ENCODE peak calls at places on chromosomes 12 and 14, in seven cellular contexts. One of them, this sample, is unnamed.

GRCh38 chr14:87994974-87995373 is 2.0 kb upstream of the GALC start:
- DNase-seq in HL-60: no peak
- DNase-seq in H7: no peak
- DNase-seq in PC-9: no peak
- DNase-seq in aorta: no peak
- DNase-seq in activated naive CD4-positive, alpha-beta T cell treated with anti-CD3 and anti-CD28 coated beads, Interleukin-2, amount 50 U/mL, for 72 hours: no peak
- DNase-seq in activated CD8-positive, alpha-beta T cell treated with anti-CD3 and anti-CD28 coated beads for 36 hours: peak
- DNase-seq in this sample: no peak

GRCh38 chr12:106131671-106132070 is 7.1 kb downstream of the NUAK1 start:
- DNase-seq in HL-60: no peak
- DNase-seq in H7: no peak
- DNase-seq in PC-9: no peak
- DNase-seq in aorta: no peak
- DNase-seq in activated naive CD4-positive, alpha-beta T cell treated with anti-CD3 and anti-CD28 coated beads, Interleukin-2, amount 50 U/mL, for 72 hours: no peak
- DNase-seq in activated CD8-positive, alpha-beta T cell treated with anti-CD3 and anti-CD28 coated beads for 36 hours: no peak
- DNase-seq in this sample: no peak

GRCh38 chr14:23076785-23077408 is 18.0 kb downstream of the ACIN1 start:
- DNase-seq in HL-60: no peak
- DNase-seq in H7: peak
- DNase-seq in PC-9: no peak
- DNase-seq in aorta: no peak
- DNase-seq in activated naive CD4-positive, alpha-beta T cell treated with anti-CD3 and anti-CD28 coated beads, Interleukin-2, amount 50 U/mL, for 72 hours: no peak
- DNase-seq in activated CD8-positive, alpha-beta T cell treated with anti-CD3 and anti-CD28 coated beads for 36 hours: peak
- DNase-seq in this sample: no peak

GRCh38 chr12:116490481-116490880 is 68.7 kb upstream of the MAP1LC3B2 start:
- DNase-seq in HL-60: no peak
- DNase-seq in H7: no peak
- DNase-seq in PC-9: peak
- DNase-seq in aorta: no peak
- DNase-seq in activated naive CD4-positive, alpha-beta T cell treated with anti-CD3 and anti-CD28 coated beads, Interleukin-2, amount 50 U/mL, for 72 hours: no peak
- DNase-seq in activated CD8-positive, alpha-beta T cell treated with anti-CD3 and anti-CD28 coated beads for 36 hours: no peak
- DNase-seq in this sample: no peak

GRCh38 chr14:23177181-23177580 is 6.3 kb downstream of the SLC7A8 start:
- DNase-seq in HL-60: no peak
- DNase-seq in H7: no peak
- DNase-seq in PC-9: peak
- DNase-seq in aorta: no peak
- DNase-seq in activated naive CD4-positive, alpha-beta T cell treated with anti-CD3 and anti-CD28 coated beads, Interleukin-2, amount 50 U/mL, for 72 hours: no peak
- DNase-seq in activated CD8-positive, alpha-beta T cell treated with anti-CD3 and anti-CD28 coated beads for 36 hours: no peak
- DNase-seq in this sample: no peak

GRCh38 chr12:12985817-12986408 is 14.2 kb downstream of the HEBP1 start:
- DNase-seq in HL-60: no peak
- DNase-seq in H7: peak
- DNase-seq in PC-9: no peak
- DNase-seq in aorta: no peak
- DNase-seq in activated naive CD4-positive, alpha-beta T cell treated with anti-CD3 and anti-CD28 coated beads, Interleukin-2, amount 50 U/mL, for 72 hours: peak
- DNase-seq in activated CD8-positive, alpha-beta T cell treated with anti-CD3 and anti-CD28 coated beads for 36 hours: peak
- DNase-seq in this sample: peak

GRCh38 chr12:34406228-34406995 is 384.1 kb downstream of the ALG10 start:
- DNase-seq in HL-60: no peak
- DNase-seq in H7: peak
- DNase-seq in PC-9: no peak
- DNase-seq in aorta: peak
- DNase-seq in activated naive CD4-positive, alpha-beta T cell treated with anti-CD3 and anti-CD28 coated beads, Interleukin-2, amount 50 U/mL, for 72 hours: no peak
- DNase-seq in activated CD8-positive, alpha-beta T cell treated with anti-CD3 and anti-CD28 coated beads for 36 hours: no peak
- DNase-seq in this sample: no peak

GRCh38 chr12:77845831-77846230 is 15.1 kb downstream of the NAV3 start:
- DNase-seq in HL-60: no peak
- DNase-seq in H7: no peak
- DNase-seq in PC-9: no peak
- DNase-seq in aorta: no peak
- DNase-seq in activated naive CD4-positive, alpha-beta T cell treated with anti-CD3 and anti-CD28 coated beads, Interleukin-2, amount 50 U/mL, for 72 hours: no peak
- DNase-seq in activated CD8-positive, alpha-beta T cell treated with anti-CD3 and anti-CD28 coated beads for 36 hours: no peak
- DNase-seq in this sample: no peak

GRCh38 chr12:117640511-117640910 is 279.1 kb upstream of the NOS1 start:
- DNase-seq in HL-60: no peak
- DNase-seq in H7: no peak
- DNase-seq in PC-9: no peak
- DNase-seq in aorta: no peak
- DNase-seq in activated naive CD4-positive, alpha-beta T cell treated with anti-CD3 and anti-CD28 coated beads, Interleukin-2, amount 50 U/mL, for 72 hours: no peak
- DNase-seq in activated CD8-positive, alpha-beta T cell treated with anti-CD3 and anti-CD28 coated beads for 36 hours: no peak
- DNase-seq in this sample: no peak

GRCh38 chr14:102923920-102924486 is 1.5 kb downstream of the AMN start:
- DNase-seq in HL-60: no peak
- DNase-seq in H7: no peak
- DNase-seq in PC-9: no peak
- DNase-seq in aorta: peak
- DNase-seq in activated naive CD4-positive, alpha-beta T cell treated with anti-CD3 and anti-CD28 coated beads, Interleukin-2, amount 50 U/mL, for 72 hours: no peak
- DNase-seq in activated CD8-positive, alpha-beta T cell treated with anti-CD3 and anti-CD28 coated beads for 36 hours: no peak
- DNase-seq in this sample: no peak

GRCh38 chr12:7758346-7758745 is 6.7 kb upstream of the NANOGNB start:
- DNase-seq in HL-60: no peak
- DNase-seq in H7: peak
- DNase-seq in PC-9: no peak
- DNase-seq in aorta: no peak
- DNase-seq in activated naive CD4-positive, alpha-beta T cell treated with anti-CD3 and anti-CD28 coated beads, Interleukin-2, amount 50 U/mL, for 72 hours: no peak
- DNase-seq in activated CD8-positive, alpha-beta T cell treated with anti-CD3 and anti-CD28 coated beads for 36 hours: no peak
- DNase-seq in this sample: no peak

GRCh38 chr12:42481368-42481767 is 108.2 kb downstream of the PRICKLE1 start:
- DNase-seq in HL-60: no peak
- DNase-seq in H7: peak
- DNase-seq in PC-9: no peak
- DNase-seq in aorta: no peak
- DNase-seq in activated naive CD4-positive, alpha-beta T cell treated with anti-CD3 and anti-CD28 coated beads, Interleukin-2, amount 50 U/mL, for 72 hours: no peak
- DNase-seq in activated CD8-positive, alpha-beta T cell treated with anti-CD3 and anti-CD28 coated beads for 36 hours: no peak
- DNase-seq in this sample: no peak

GRCh38 chr12:17588968-17589367 is 501.0 kb downstream of the RERGL start:
- DNase-seq in HL-60: no peak
- DNase-seq in H7: peak
- DNase-seq in PC-9: no peak
- DNase-seq in aorta: no peak
- DNase-seq in activated naive CD4-positive, alpha-beta T cell treated with anti-CD3 and anti-CD28 coated beads, Interleukin-2, amount 50 U/mL, for 72 hours: no peak
- DNase-seq in activated CD8-positive, alpha-beta T cell treated with anti-CD3 and anti-CD28 coated beads for 36 hours: no peak
- DNase-seq in this sample: peak

GRCh38 chr12:11227373-11227772 is 40.6 kb upstream of the TAS2R42 start:
- DNase-seq in HL-60: no peak
- DNase-seq in H7: no peak
- DNase-seq in PC-9: no peak
- DNase-seq in aorta: no peak
- DNase-seq in activated naive CD4-positive, alpha-beta T cell treated with anti-CD3 and anti-CD28 coated beads, Interleukin-2, amount 50 U/mL, for 72 hours: no peak
- DNase-seq in activated CD8-positive, alpha-beta T cell treated with anti-CD3 and anti-CD28 coated beads for 36 hours: no peak
- DNase-seq in this sample: no peak

GRCh38 chr12:84929486-84929885 is 16.9 kb upstream of the SLC6A15 start:
- DNase-seq in HL-60: no peak
- DNase-seq in H7: no peak
- DNase-seq in PC-9: no peak
- DNase-seq in aorta: no peak
- DNase-seq in activated naive CD4-positive, alpha-beta T cell treated with anti-CD3 and anti-CD28 coated beads, Interleukin-2, amount 50 U/mL, for 72 hours: no peak
- DNase-seq in activated CD8-positive, alpha-beta T cell treated with anti-CD3 and anti-CD28 coated beads for 36 hours: no peak
- DNase-seq in this sample: no peak

GRCh38 chr14:33357225-33358010 is 418.7 kb downstream of the NPAS3 start:
- DNase-seq in HL-60: no peak
- DNase-seq in H7: no peak
- DNase-seq in PC-9: no peak
- DNase-seq in aorta: no peak
- DNase-seq in activated naive CD4-positive, alpha-beta T cell treated with anti-CD3 and anti-CD28 coated beads, Interleukin-2, amount 50 U/mL, for 72 hours: no peak
- DNase-seq in activated CD8-positive, alpha-beta T cell treated with anti-CD3 and anti-CD28 coated beads for 36 hours: no peak
- DNase-seq in this sample: no peak

GRCh38 chr14:62125793-62126192 is 363.6 kb downstream of the SNAPC1 start:
- DNase-seq in HL-60: no peak
- DNase-seq in H7: no peak
- DNase-seq in PC-9: no peak
- DNase-seq in aorta: no peak
- DNase-seq in activated naive CD4-positive, alpha-beta T cell treated with anti-CD3 and anti-CD28 coated beads, Interleukin-2, amount 50 U/mL, for 72 hours: no peak
- DNase-seq in activated CD8-positive, alpha-beta T cell treated with anti-CD3 and anti-CD28 coated beads for 36 hours: no peak
- DNase-seq in this sample: no peak

GRCh38 chr14:23559010-23559920 is 3.2 kb downstream of the THTPA start:
- DNase-seq in HL-60: no peak
- DNase-seq in H7: peak
- DNase-seq in PC-9: no peak
- DNase-seq in aorta: no peak
- DNase-seq in activated naive CD4-positive, alpha-beta T cell treated with anti-CD3 and anti-CD28 coated beads, Interleukin-2, amount 50 U/mL, for 72 hours: peak
- DNase-seq in activated CD8-positive, alpha-beta T cell treated with anti-CD3 and anti-CD28 coated beads for 36 hours: peak
- DNase-seq in this sample: peak

GRCh38 chr12:87112946-87113345 is 856.8 kb upstream of the MGAT4C start:
- DNase-seq in HL-60: no peak
- DNase-seq in H7: no peak
- DNase-seq in PC-9: no peak
- DNase-seq in aorta: no peak
- DNase-seq in activated naive CD4-positive, alpha-beta T cell treated with anti-CD3 and anti-CD28 coated beads, Interleukin-2, amount 50 U/mL, for 72 hours: no peak
- DNase-seq in activated CD8-positive, alpha-beta T cell treated with anti-CD3 and anti-CD28 coated beads for 36 hours: no peak
- DNase-seq in this sample: no peak

GRCh38 chr12:111105294-111105693 is 184.9 kb upstream of the MYL2 start:
- DNase-seq in HL-60: no peak
- DNase-seq in H7: no peak
- DNase-seq in PC-9: no peak
- DNase-seq in aorta: no peak
- DNase-seq in activated naive CD4-positive, alpha-beta T cell treated with anti-CD3 and anti-CD28 coated beads, Interleukin-2, amount 50 U/mL, for 72 hours: no peak
- DNase-seq in activated CD8-positive, alpha-beta T cell treated with anti-CD3 and anti-CD28 coated beads for 36 hours: no peak
- DNase-seq in this sample: no peak

GRCh38 chr14:103716091-103716801 is 636 bp downstream of the ZFYVE21 start:
- DNase-seq in HL-60: no peak
- DNase-seq in H7: peak
- DNase-seq in PC-9: no peak
- DNase-seq in aorta: no peak
- DNase-seq in activated naive CD4-positive, alpha-beta T cell treated with anti-CD3 and anti-CD28 coated beads, Interleukin-2, amount 50 U/mL, for 72 hours: peak
- DNase-seq in activated CD8-positive, alpha-beta T cell treated with anti-CD3 and anti-CD28 coated beads for 36 hours: peak
- DNase-seq in this sample: no peak

GRCh38 chr12:4939418-4940023 is 29.8 kb downstream of the KCNA1 start:
- DNase-seq in HL-60: no peak
- DNase-seq in H7: no peak
- DNase-seq in PC-9: no peak
- DNase-seq in aorta: no peak
- DNase-seq in activated naive CD4-positive, alpha-beta T cell treated with anti-CD3 and anti-CD28 coated beads, Interleukin-2, amount 50 U/mL, for 72 hours: no peak
- DNase-seq in activated CD8-positive, alpha-beta T cell treated with anti-CD3 and anti-CD28 coated beads for 36 hours: no peak
- DNase-seq in this sample: no peak

GRCh38 chr14:53044486-53044885 is 93.6 kb upstream of the FERMT2 start:
- DNase-seq in HL-60: no peak
- DNase-seq in H7: no peak
- DNase-seq in PC-9: no peak
- DNase-seq in aorta: no peak
- DNase-seq in activated naive CD4-positive, alpha-beta T cell treated with anti-CD3 and anti-CD28 coated beads, Interleukin-2, amount 50 U/mL, for 72 hours: no peak
- DNase-seq in activated CD8-positive, alpha-beta T cell treated with anti-CD3 and anti-CD28 coated beads for 36 hours: no peak
- DNase-seq in this sample: no peak

GRCh38 chr12:80442426-80443222 is 1.4 kb upstream of the PTPRQ start:
- DNase-seq in HL-60: no peak
- DNase-seq in H7: no peak
- DNase-seq in PC-9: no peak
- DNase-seq in aorta: no peak
- DNase-seq in activated naive CD4-positive, alpha-beta T cell treated with anti-CD3 and anti-CD28 coated beads, Interleukin-2, amount 50 U/mL, for 72 hours: no peak
- DNase-seq in activated CD8-positive, alpha-beta T cell treated with anti-CD3 and anti-CD28 coated beads for 36 hours: no peak
- DNase-seq in this sample: no peak

GRCh38 chr14:23095196-23096108 is at the start of gene C14orf119:
- DNase-seq in HL-60: peak
- DNase-seq in H7: peak
- DNase-seq in PC-9: peak
- DNase-seq in aorta: peak
- DNase-seq in activated naive CD4-positive, alpha-beta T cell treated with anti-CD3 and anti-CD28 coated beads, Interleukin-2, amount 50 U/mL, for 72 hours: no peak
- DNase-seq in activated CD8-positive, alpha-beta T cell treated with anti-CD3 and anti-CD28 coated beads for 36 hours: peak
- DNase-seq in this sample: no peak

GRCh38 chr14:81323621-81324400 is 76.3 kb downstream of the STON2 start:
- DNase-seq in HL-60: no peak
- DNase-seq in H7: peak
- DNase-seq in PC-9: peak
- DNase-seq in aorta: no peak
- DNase-seq in activated naive CD4-positive, alpha-beta T cell treated with anti-CD3 and anti-CD28 coated beads, Interleukin-2, amount 50 U/mL, for 72 hours: no peak
- DNase-seq in activated CD8-positive, alpha-beta T cell treated with anti-CD3 and anti-CD28 coated beads for 36 hours: no peak
- DNase-seq in this sample: no peak

GRCh38 chr12:79933580-79934264 is 1.2 kb downstream of the PPP1R12A start:
- DNase-seq in HL-60: no peak
- DNase-seq in H7: peak
- DNase-seq in PC-9: no peak
- DNase-seq in aorta: no peak
- DNase-seq in activated naive CD4-positive, alpha-beta T cell treated with anti-CD3 and anti-CD28 coated beads, Interleukin-2, amount 50 U/mL, for 72 hours: no peak
- DNase-seq in activated CD8-positive, alpha-beta T cell treated with anti-CD3 and anti-CD28 coated beads for 36 hours: peak
- DNase-seq in this sample: no peak

GRCh38 chr12:57626111-57626928 is 6.7 kb downstream of the B4GALNT1 start:
- DNase-seq in HL-60: no peak
- DNase-seq in H7: peak
- DNase-seq in PC-9: no peak
- DNase-seq in aorta: no peak
- DNase-seq in activated naive CD4-positive, alpha-beta T cell treated with anti-CD3 and anti-CD28 coated beads, Interleukin-2, amount 50 U/mL, for 72 hours: peak
- DNase-seq in activated CD8-positive, alpha-beta T cell treated with anti-CD3 and anti-CD28 coated beads for 36 hours: no peak
- DNase-seq in this sample: no peak

GRCh38 chr12:45214739-45215418 is 1.0 kb upstream of the ANO6 start:
- DNase-seq in HL-60: no peak
- DNase-seq in H7: no peak
- DNase-seq in PC-9: no peak
- DNase-seq in aorta: no peak
- DNase-seq in activated naive CD4-positive, alpha-beta T cell treated with anti-CD3 and anti-CD28 coated beads, Interleukin-2, amount 50 U/mL, for 72 hours: no peak
- DNase-seq in activated CD8-positive, alpha-beta T cell treated with anti-CD3 and anti-CD28 coated beads for 36 hours: peak
- DNase-seq in this sample: no peak

GRCh38 chr12:120761581-120761980 is 36.0 kb downstream of the ACADS start:
- DNase-seq in HL-60: no peak
- DNase-seq in H7: no peak
- DNase-seq in PC-9: no peak
- DNase-seq in aorta: no peak
- DNase-seq in activated naive CD4-positive, alpha-beta T cell treated with anti-CD3 and anti-CD28 coated beads, Interleukin-2, amount 50 U/mL, for 72 hours: no peak
- DNase-seq in activated CD8-positive, alpha-beta T cell treated with anti-CD3 and anti-CD28 coated beads for 36 hours: no peak
- DNase-seq in this sample: no peak